ENCODE peak calls at places on chromosomes 11 and 22, in nine cellular contexts. W is non-pigmented ciliary epithelial cell; E is LHCN-M2; N is HS-27A; H is H7; R is amniotic stem cell; I is stimulated activated CD4-positive, alpha-beta T cell treated with anti-CD3 and anti-CD28 coated beads, Interleukin-15, amount 100 ng/mL, for 1 hour; C is AG20443; L is anterior cingulate cortex. K is an unnamed sample.

GRCh38 chr11:123707606-123708205 is 33.8 kb downstream of the ZNF202 start:
- DNase-seq in W (peak), E (peak), N (no peak), H (peak), R (peak), I (peak), C (peak), L (peak), K (peak)

GRCh38 chr11:119196833-119197483 is 9.2 kb upstream of the CBL start:
- DNase-seq in W (peak), E (peak), N (no peak), H (peak), R (peak), I (no peak), C (peak), L (peak), K (peak)

GRCh38 chr11:6438979-6439571 is 1.7 kb downstream of the HPX start:
- DNase-seq in W (no peak), E (peak), N (no peak), H (peak), R (no peak), I (no peak), C (peak), L (peak), K (peak)

GRCh38 chr11:118380571-118380970 is 20.8 kb upstream of the ATP5MG start:
- DNase-seq in W (no peak), E (no peak), N (no peak), H (no peak), R (no peak), I (no peak), C (no peak), L (no peak), K (no peak)

GRCh38 chr11:34696876-34697275 is 76.0 kb downstream of the EHF start:
- DNase-seq in W (no peak), E (no peak), N (no peak), H (no peak), R (no peak), I (no peak), C (no peak), L (no peak), K (no peak)

GRCh38 chr11:69208190-69209037 is 52.7 kb downstream of the SMIM38 start:
- DNase-seq in W (no peak), E (no peak), N (no peak), H (peak), R (no peak), I (no peak), C (no peak), L (no peak), K (no peak)

GRCh38 chr11:2210366-2211112 is 38.9 kb upstream of the TH start:
- DNase-seq in W (no peak), E (no peak), N (no peak), H (peak), R (no peak), I (no peak), C (no peak), L (no peak), K (no peak)

GRCh38 chr11:99739464-99740089 is 718.8 kb downstream of the CNTN5 start:
- DNase-seq in W (peak), E (peak), N (peak), H (peak), R (no peak), I (no peak), C (no peak), L (no peak), K (peak)

GRCh38 chr11:129946256-129946655 is 50.9 kb upstream of the NFRKB start:
- DNase-seq in W (no peak), E (peak), N (no peak), H (no peak), R (no peak), I (no peak), C (no peak), L (no peak), K (no peak)

GRCh38 chr11:106424111-106424510 is 346.6 kb downstream of the AASDHPPT start:
- DNase-seq in W (peak), E (peak), N (peak), H (no peak), R (peak), I (no peak), C (peak), L (no peak), K (no peak)

GRCh38 chr11:6604081-6604626 is 580 bp downstream of the ILK start:
- DNase-seq in W (no peak), E (peak), N (peak), H (peak), R (peak), I (no peak), C (peak), L (peak), K (peak)

GRCh38 chr11:10818594-10818993 is 9.9 kb upstream of the EIF4G2 start:
- DNase-seq in W (peak), E (peak), N (peak), H (no peak), R (peak), I (no peak), C (peak), L (no peak), K (no peak)

GRCh38 chr11:126515501-126515900 is 160.0 kb downstream of the ST3GAL4 start:
- DNase-seq in W (no peak), E (no peak), N (no peak), H (no peak), R (no peak), I (no peak), C (no peak), L (no peak), K (no peak)

GRCh38 chr22:16717699-16718558 is 107.3 kb downstream of the XKR3 start:
- DNase-seq in W (no peak), E (no peak), N (no peak), H (no peak), R (no peak), I (no peak), C (no peak), L (peak), K (no peak)

GRCh38 chr22:37345863-37346514 is 63.7 kb downstream of the CYTH4 start:
- DNase-seq in W (peak), E (peak), N (peak), H (no peak), R (no peak), I (no peak), C (peak), L (no peak), K (no peak)

GRCh38 chr11:78564037-78564888 is 10.4 kb downstream of the NARS2 start:
- DNase-seq in W (no peak), E (peak), N (no peak), H (no peak), R (peak), I (no peak), C (peak), L (no peak), K (peak)

GRCh38 chr11:67381244-67381972 is 8.0 kb upstream of the CLCF1 start:
- DNase-seq in W (no peak), E (no peak), N (no peak), H (no peak), R (no peak), I (no peak), C (no peak), L (no peak), K (no peak)

GRCh38 chr22:44328762-44329161 is 16.0 kb upstream of the SHISAL1 start:
- DNase-seq in W (no peak), E (no peak), N (no peak), H (no peak), R (no peak), I (no peak), C (no peak), L (no peak), K (no peak)

GRCh38 chr11:2586091-2586792 is 113.6 kb downstream of the KCNQ1OT1 start:
- DNase-seq in W (no peak), E (no peak), N (no peak), H (peak), R (no peak), I (no peak), C (peak), L (no peak), K (no peak)

GRCh38 chr11:110196241-110196754 is 100.1 kb downstream of the RDX start:
- DNase-seq in W (peak), E (peak), N (peak), H (no peak), R (no peak), I (no peak), C (peak), L (no peak), K (no peak)

GRCh38 chr22:23402275-23403151 is 177.6 kb downstream of the IGLL1 start:
- DNase-seq in W (no peak), E (no peak), N (no peak), H (peak), R (no peak), I (peak), C (peak), L (peak), K (peak)

GRCh38 chr11:86150826-86151187 is 81.9 kb upstream of the PICALM start:
- DNase-seq in W (no peak), E (peak), N (no peak), H (no peak), R (no peak), I (no peak), C (no peak), L (no peak), K (no peak)

GRCh38 chr11:84747871-84748270 is 879.3 kb downstream of the DLG2 start:
- DNase-seq in W (no peak), E (no peak), N (no peak), H (no peak), R (no peak), I (no peak), C (no peak), L (no peak), K (no peak)

GRCh38 chr11:8721740-8722139 is 39.1 kb downstream of the RPL27A start:
- DNase-seq in W (no peak), E (no peak), N (no peak), H (no peak), R (no peak), I (no peak), C (no peak), L (no peak), K (no peak)

GRCh38 chr11:62459080-62459479 is 40.2 kb downstream of the SCGB1A1 start:
- DNase-seq in W (no peak), E (peak), N (no peak), H (no peak), R (no peak), I (no peak), C (peak), L (no peak), K (no peak)

GRCh38 chr11:11968511-11969280 is 39.7 kb downstream of the DKK3 start:
- DNase-seq in W (no peak), E (no peak), N (no peak), H (peak), R (no peak), I (no peak), C (peak), L (no peak), K (no peak)